ENCODE peak calls at places on chromosomes 5 and 9, in seven cellular contexts. W is T47D, O is mesothelial cell of epicardium, K is ovary, Z is Caki2, N is substantia nigra, A is pulmonary artery endothelial cell. H is an unnamed sample.

GRCh38 chr5:173326501-173326960 is 1.7 kb downstream of the STC2 start:
- DNase-seq in W (peak), O (no peak), K (no peak), Z (peak), N (no peak), A (no peak), H (no peak)

GRCh38 chr9:133788819-133789733 is 50.9 kb upstream of the SARDH start:
- DNase-seq in W (no peak), O (no peak), K (no peak), Z (no peak), N (peak), A (peak), H (no peak)

GRCh38 chr5:168867271-168867670 is 288.1 kb upstream of the PANK3 start:
- DNase-seq in W (no peak), O (no peak), K (no peak), Z (peak), N (no peak), A (no peak), H (no peak)

GRCh38 chr5:78829811-78830499 is 155.2 kb downstream of the ARSB start:
- DNase-seq in W (no peak), O (no peak), K (peak), Z (no peak), N (no peak), A (no peak), H (peak)

GRCh38 chr5:127586371-127586770 is 62.5 kb upstream of the CTXN3 start:
- DNase-seq in W (no peak), O (no peak), K (no peak), Z (peak), N (no peak), A (no peak), H (no peak)

GRCh38 chr9:127983847-127984289 is 3.1 kb upstream of the EEIG1 start:
- DNase-seq in W (no peak), O (no peak), K (no peak), Z (no peak), N (no peak), A (no peak), H (no peak)

GRCh38 chr5:129767927-129768380 is 20.1 kb downstream of the MINAR2 start:
- DNase-seq in W (peak), O (peak), K (no peak), Z (peak), N (peak), A (peak), H (peak)

GRCh38 chr9:11893331-11893730 is 799.9 kb upstream of the TYRP1 start:
- DNase-seq in W (no peak), O (no peak), K (no peak), Z (no peak), N (no peak), A (no peak), H (no peak)

GRCh38 chr9:32783168-32783891 is at the start of gene TMEM215:
- DNase-seq in W (no peak), O (peak), K (peak), Z (no peak), N (no peak), A (no peak), H (peak)

GRCh38 chr5:64165500-64166200 is at the start of gene RNF180:
- DNase-seq in W (peak), O (peak), K (peak), Z (no peak), N (peak), A (no peak), H (peak)

GRCh38 chr5:19767987-19768386 is 220.0 kb downstream of the CDH18 start:
- DNase-seq in W (no peak), O (no peak), K (no peak), Z (no peak), N (no peak), A (no peak), H (no peak)

GRCh38 chr5:129670944-129671343 is 77.0 kb upstream of the MINAR2 start:
- DNase-seq in W (no peak), O (no peak), K (no peak), Z (peak), N (no peak), A (peak), H (no peak)

GRCh38 chr5:59322058-59322457 is 571.5 kb downstream of the PDE4D start:
- DNase-seq in W (no peak), O (no peak), K (no peak), Z (no peak), N (no peak), A (no peak), H (no peak)

GRCh38 chr9:135228345-135228982 is 141.0 kb downstream of the OLFM1 start:
- DNase-seq in W (no peak), O (no peak), K (peak), Z (no peak), N (no peak), A (no peak), H (peak)

GRCh38 chr9:135515541-135515951 is 5.7 kb upstream of the LCN1 start:
- DNase-seq in W (no peak), O (no peak), K (no peak), Z (no peak), N (no peak), A (no peak), H (no peak)

GRCh38 chr5:36844305-36844704 is 32.3 kb upstream of the NIPBL start:
- DNase-seq in W (no peak), O (no peak), K (no peak), Z (no peak), N (no peak), A (no peak), H (no peak)

GRCh38 chr9:97638666-97639065 is 5.0 kb downstream of the NCBP1 start:
- DNase-seq in W (peak), O (no peak), K (no peak), Z (no peak), N (no peak), A (no peak), H (no peak)

GRCh38 chr5:180166168-180166567 is 42.8 kb downstream of the RASGEF1C start:
- DNase-seq in W (no peak), O (no peak), K (no peak), Z (no peak), N (no peak), A (no peak), H (no peak)

GRCh38 chr5:40676643-40677333 is 2.9 kb upstream of the PTGER4 start:
- DNase-seq in W (no peak), O (no peak), K (no peak), Z (no peak), N (no peak), A (peak), H (peak)

GRCh38 chr5:69528015-69528414 is 32.0 kb upstream of the GTF2H2C start:
- DNase-seq in W (peak), O (no peak), K (no peak), Z (no peak), N (no peak), A (no peak), H (no peak)

GRCh38 chr5:78589928-78590327 is 58.6 kb downstream of the LHFPL2 start:
- DNase-seq in W (no peak), O (no peak), K (no peak), Z (no peak), N (no peak), A (no peak), H (no peak)

GRCh38 chr9:95923794-95924193 is 48.3 kb downstream of the ERCC6L2 start:
- DNase-seq in W (peak), O (no peak), K (no peak), Z (no peak), N (no peak), A (no peak), H (no peak)

GRCh38 chr9:132754236-132754635 is 84.0 kb downstream of the GTF3C4 start:
- DNase-seq in W (no peak), O (no peak), K (no peak), Z (no peak), N (no peak), A (no peak), H (no peak)

GRCh38 chr5:87268126-87268969 is 665 bp downstream of the RASA1 start:
- DNase-seq in W (peak), O (peak), K (peak), Z (peak), N (peak), A (peak), H (peak)

GRCh38 chr5:31047621-31048020 is 145.9 kb upstream of the CDH6 start:
- DNase-seq in W (no peak), O (no peak), K (no peak), Z (no peak), N (no peak), A (no peak), H (no peak)

GRCh38 chr5:172496671-172497371 is 42.5 kb upstream of the SH3PXD2B start:
- DNase-seq in W (no peak), O (peak), K (no peak), Z (no peak), N (no peak), A (peak), H (peak)

GRCh38 chr9:134315716-134316443 is 10.4 kb upstream of the RXRA start:
- DNase-seq in W (no peak), O (no peak), K (peak), Z (no peak), N (no peak), A (no peak), H (peak)

GRCh38 chr9:69121155-69122085 is 52.7 kb upstream of the TJP2 start:
- DNase-seq in W (peak), O (peak), K (peak), Z (peak), N (peak), A (no peak), H (peak)

GRCh38 chr5:30960041-30960440 is 233.4 kb upstream of the CDH6 start:
- DNase-seq in W (no peak), O (no peak), K (no peak), Z (no peak), N (no peak), A (no peak), H (no peak)

GRCh38 chr9:117253256-117253655 is 161.6 kb downstream of the ASTN2 start:
- DNase-seq in W (no peak), O (no peak), K (no peak), Z (no peak), N (no peak), A (no peak), H (no peak)

GRCh38 chr5:43691275-43691674 is 88.3 kb downstream of the NNT start:
- DNase-seq in W (no peak), O (no peak), K (no peak), Z (no peak), N (no peak), A (no peak), H (no peak)

GRCh38 chr9:120735009-120735408 is 20.7 kb upstream of the MEGF9 start:
- DNase-seq in W (no peak), O (no peak), K (no peak), Z (no peak), N (no peak), A (peak), H (no peak)

GRCh38 chr9:12544700-12545099 is 148.5 kb upstream of the TYRP1 start:
- DNase-seq in W (no peak), O (no peak), K (no peak), Z (no peak), N (no peak), A (no peak), H (no peak)

H was measured in psoas muscle.